ENCODE peak calls at places on chromosome 7, in five cellular contexts. W is AG04450, X is OCI-LY7, P is glutamatergic neuron, C is choroid plexus epithelial cell. S is an unnamed sample.

GRCh38 chr7:127996253-127997071 is 34.8 kb downstream of the LRRC4 start:
- DNase-seq in W (no peak), X (no peak), P (no peak), C (peak; percentile 13), S (no peak)

GRCh38 chr7:10998984-10999757 is 25.5 kb downstream of the PHF14 start:
- DNase-seq in W (no peak), X (no peak), P (no peak), C (peak; percentile 21), S (no peak)

GRCh38 chr7:70833726-70834125 is 298.2 kb upstream of the GALNT17 start:
- DNase-seq in W (no peak), X (no peak), P (no peak), C (peak; percentile 57), S (no peak)

GRCh38 chr7:7667187-7667586 is 26.6 kb downstream of the UMAD1 start:
- DNase-seq in W (no peak), X (no peak), P (no peak), C (no peak), S (no peak)

GRCh38 chr7:44403775-44404174 is 78.4 kb upstream of the CAMK2B start:
- DNase-seq in W (no peak), X (no peak), P (no peak), C (no peak), S (no peak)

GRCh38 chr7:116230191-116231005 is 20.1 kb downstream of the TES start:
- DNase-seq in W (no peak), X (no peak), P (no peak), C (no peak), S (no peak)

GRCh38 chr7:53272081-53272480 is 236.6 kb downstream of the POM121L12 start:
- DNase-seq in W (no peak), X (no peak), P (no peak), C (no peak), S (no peak)

GRCh38 chr7:26760499-26760898 is 103.9 kb downstream of the SKAP2 start:
- DNase-seq in W (no peak), X (no peak), P (no peak), C (no peak), S (no peak)

GRCh38 chr7:21365866-21366624 is 61.8 kb upstream of the SP4 start:
- DNase-seq in W (no peak), X (no peak), P (no peak), C (peak; percentile 87), S (no peak)

DNA sequence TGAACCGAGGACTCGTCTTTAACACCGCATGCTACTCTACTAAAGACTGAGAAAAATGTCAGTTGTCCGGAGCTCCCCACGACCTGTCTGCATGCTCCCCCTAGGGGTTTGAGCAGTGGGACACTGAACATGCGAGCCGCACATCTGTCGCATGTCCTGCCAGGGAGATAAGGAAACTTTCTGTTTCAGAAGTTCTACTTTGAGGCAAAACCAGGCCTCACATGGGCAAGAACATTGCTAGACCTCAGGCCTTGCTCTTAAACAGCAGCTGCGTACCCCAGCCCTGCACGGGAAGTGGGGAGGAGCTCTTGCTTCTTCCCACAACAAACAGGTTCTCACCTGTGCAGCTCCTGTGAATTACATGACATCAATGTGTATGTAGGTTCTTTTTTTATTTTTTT is 30.3 kb upstream of the HERPUD2 start:
- DNase-seq in W (no peak), X (peak; percentile 91), P (no peak), C (no peak), S (no peak)
- TF ChIP-seq CTCF in W (no peak), X (peak; percentile 76), P (no peak), C (no peak), S (no peak)

GRCh38 chr7:78585958-78586357 is 787.4 kb downstream of the PHTF2 start:
- DNase-seq in W (no peak), X (no peak), P (no peak), C (no peak), S (no peak)

GRCh38 chr7:78588393-78588792 is 789.8 kb downstream of the PHTF2 start:
- DNase-seq in W (no peak), X (no peak), P (no peak), C (no peak), S (no peak)

GRCh38 chr7:78587443-78588044 is 789.0 kb downstream of the PHTF2 start:
- DNase-seq in W (no peak), X (peak; percentile 7), P (no peak), C (peak; percentile 19), S (no peak)
- TF ChIP-seq CTCF in W (peak; percentile 52), X (peak; percentile 71), P (no peak), C (peak; percentile 37), S (no peak)

GRCh38 chr7:150926066-150926465 is 52.1 kb downstream of the KCNH2 start:
- DNase-seq in W (no peak), X (no peak), P (no peak), C (no peak), S (no peak)
- TF ChIP-seq CTCF in W (no peak), X (no peak), P (no peak), C (no peak), S (no peak)

DNA sequence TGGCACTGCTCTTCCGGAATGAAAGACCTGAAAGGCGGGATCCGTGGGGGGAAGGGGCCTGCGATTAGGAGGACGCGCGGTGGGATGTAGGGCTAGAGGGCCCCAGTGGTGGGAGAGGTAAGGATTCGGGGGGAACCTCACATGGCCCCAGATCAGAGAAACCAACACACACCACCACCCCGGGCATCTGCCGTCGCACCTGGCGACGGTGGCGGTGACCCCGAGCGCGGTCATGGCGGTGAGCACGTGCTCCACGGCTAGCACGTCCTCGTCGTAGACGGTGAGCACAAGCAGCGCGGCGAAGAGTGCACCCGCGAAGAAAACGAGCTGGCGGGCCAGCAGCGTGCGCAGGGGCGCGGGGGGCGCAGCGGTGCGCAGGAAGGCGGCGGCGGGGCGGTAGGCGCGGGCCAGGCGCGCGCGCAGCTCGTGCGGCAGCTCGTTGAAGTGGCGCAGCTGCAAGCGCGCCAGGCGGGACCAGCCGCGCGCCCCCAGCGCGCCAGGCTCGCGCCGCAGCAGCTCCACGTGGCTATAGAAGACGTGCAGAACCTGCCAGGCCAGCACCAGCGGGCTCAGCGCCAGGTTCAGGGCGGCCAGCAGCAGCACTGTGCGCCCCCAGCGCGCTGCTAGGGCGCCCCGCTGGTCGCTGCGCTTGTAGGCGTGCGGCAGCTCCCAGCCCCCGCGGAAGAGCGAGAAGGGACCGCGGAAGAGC is 5.7 kb downstream of the ATG9B start:
- DNase-seq in W (no peak), X (no peak), P (peak; percentile 60), C (peak; percentile 44), S (no peak)
- TF ChIP-seq CTCF in W (no peak), X (peak; percentile 9), P (peak; percentile 47), C (no peak), S (peak; percentile 8)

GRCh38 chr7:94514140-94514889 is 4.7 kb downstream of the CASD1 start:
- DNase-seq in W (no peak), X (no peak), P (no peak), C (no peak), S (no peak)
- TF ChIP-seq CTCF in W (no peak), X (no peak), P (no peak), C (no peak), S (no peak)

DNA sequence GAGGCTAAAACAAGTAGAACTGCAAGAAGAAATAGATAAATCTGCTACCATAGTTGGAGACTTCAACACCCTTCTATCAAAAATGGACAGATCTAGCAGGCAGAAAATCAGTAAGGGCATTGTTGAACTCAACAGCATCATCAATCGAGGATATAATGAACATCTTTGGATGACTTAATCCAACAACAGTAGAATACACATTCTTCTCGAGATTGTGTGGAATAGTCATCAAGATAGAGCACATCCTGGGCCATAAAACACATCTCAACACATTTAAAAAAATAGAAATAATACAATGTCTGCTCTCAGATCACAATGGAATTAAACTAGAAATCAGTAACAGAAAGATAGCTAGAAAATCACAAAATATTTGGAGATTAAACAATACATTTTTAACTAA is 10.0 kb downstream of the IGFBP1 start:
- DNase-seq in W (no peak), X (no peak), P (no peak), C (no peak), S (no peak)
- TF ChIP-seq CTCF in W (no peak), X (no peak), P (no peak), C (no peak), S (no peak)

GRCh38 chr7:28300488-28300887 is 111.8 kb upstream of the CREB5 start:
- DNase-seq in W (no peak), X (no peak), P (no peak), C (no peak), S (no peak)

GRCh38 chr7:28299556-28299955 is 112.8 kb upstream of the CREB5 start:
- DNase-seq in W (no peak), X (no peak), P (no peak), C (no peak), S (no peak)

GRCh38 chr7:28297821-28298439 is 114.4 kb upstream of the CREB5 start:
- DNase-seq in W (no peak), X (peak; percentile 76), P (no peak), C (no peak), S (no peak)

GRCh38 chr7:28296571-28297483 is 115.5 kb upstream of the CREB5 start:
- DNase-seq in W (no peak), X (peak; percentile 31), P (peak; percentile 63), C (peak; percentile 57), S (peak; percentile 67)

DNA sequence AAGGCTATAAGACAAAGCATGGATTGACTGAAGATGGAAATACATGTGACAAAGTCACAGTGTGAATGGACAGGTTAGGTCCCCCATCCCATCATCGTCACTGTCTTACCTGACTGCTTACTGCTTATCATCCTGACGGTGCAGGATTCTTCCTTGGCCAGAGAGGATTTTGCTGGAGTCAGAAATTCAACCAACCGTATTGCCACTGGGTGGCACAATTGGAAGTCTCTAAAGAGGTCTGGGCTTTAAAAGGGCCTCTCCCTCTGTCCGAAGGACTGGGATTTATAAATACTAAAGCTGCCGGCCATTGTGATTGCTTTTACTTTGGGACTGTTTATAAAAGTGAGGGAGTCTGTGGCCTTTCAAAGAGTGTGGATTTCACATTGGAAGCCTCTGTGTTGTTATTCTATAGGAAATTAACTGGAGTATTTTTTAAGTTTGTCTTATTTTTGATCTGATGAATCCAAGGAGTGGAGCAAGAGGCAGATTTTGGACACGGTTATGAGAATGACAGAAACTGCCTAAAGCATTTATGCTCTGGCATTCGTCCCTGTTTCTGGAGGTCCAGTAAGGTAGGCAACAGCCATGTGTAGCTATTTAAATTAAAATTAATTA is 113.3 kb upstream of the CREB5 start:
- DNase-seq in W (no peak), X (peak; percentile 3), P (peak; percentile 31), C (peak; percentile 72), S (peak; percentile 52)
- TF ChIP-seq CTCF in W (peak; percentile 68), X (peak; percentile 55), P (peak; percentile 38), C (peak; percentile 70), S (no peak)

GRCh38 chr7:77903597-77903996 is 105.0 kb downstream of the PHTF2 start:
- DNase-seq in W (no peak), X (peak; percentile 72), P (no peak), C (peak; percentile 36), S (no peak)
- TF ChIP-seq CTCF in W (peak; percentile 20), X (peak; percentile 79), P (no peak), C (peak; percentile 55), S (no peak)

DNA sequence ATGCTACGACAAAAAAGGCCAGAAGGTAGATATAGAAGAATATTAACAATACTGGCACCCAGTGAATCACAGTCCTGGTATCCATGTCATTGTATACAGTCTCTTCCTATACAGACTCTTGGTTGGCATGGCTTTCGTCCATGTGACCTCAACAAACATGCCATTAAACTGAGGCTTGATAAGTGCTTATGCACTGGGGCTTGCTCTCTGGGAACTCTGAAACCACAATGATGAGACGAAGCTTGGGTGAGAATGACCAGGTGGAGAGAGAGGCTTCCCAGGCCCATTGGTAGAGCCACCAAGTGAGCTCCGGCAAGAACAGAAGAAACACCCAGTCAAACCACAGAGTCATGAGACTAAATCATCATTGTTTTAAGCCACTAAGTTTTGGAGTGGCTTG is 33.2 kb downstream of the PNPLA8 start:
- DNase-seq in W (no peak), X (no peak), P (no peak), C (no peak), S (no peak)
- TF ChIP-seq CTCF in W (no peak), X (no peak), P (no peak), C (no peak), S (no peak)

GRCh38 chr7:129851174-129851573 is 101.6 kb downstream of the UBE2H start:
- DNase-seq in W (no peak), X (no peak), P (no peak), C (no peak), S (no peak)
- TF ChIP-seq CTCF in W (no peak), X (no peak), P (no peak), C (no peak), S (no peak)

S was measured in endothelial cell.